ENCODE peak calls at places on chromosomes 5 and 9, in five cellular contexts. D, C, F, K and O are unnamed samples.

GRCh38 chr5:32961066-32961429 is 249.9 kb downstream of the NPR3 start:
- DNase-seq in D (no peak), C (peak), F (no peak), K (no peak), O (no peak)

GRCh38 chr9:136653323-136654064 is 9.2 kb upstream of the EGFL7 start:
- DNase-seq in D (no peak), C (no peak), F (no peak), K (no peak), O (no peak)

GRCh38 chr9:93071464-93071863 is 13.0 kb downstream of the SUSD3 start:
- DNase-seq in D (no peak), C (peak), F (peak), K (no peak), O (no peak)

GRCh38 chr9:14314424-14314928 is 535 bp upstream of the NFIB start:
- DNase-seq in D (peak), C (peak), F (peak), K (peak), O (peak)

GRCh38 chr5:124180523-124181461 is 565.6 kb downstream of the ZNF608 start:
- DNase-seq in D (no peak), C (peak), F (no peak), K (no peak), O (no peak)

GRCh38 chr5:64872044-64872443 is 103.3 kb downstream of the CWC27 start:
- DNase-seq in D (no peak), C (peak), F (no peak), K (no peak), O (no peak)

GRCh38 chr5:73901455-73901854 is 275.5 kb downstream of the ARHGEF28 start:
- DNase-seq in D (no peak), C (no peak), F (peak), K (no peak), O (no peak)

GRCh38 chr5:99033014-99033931 is 104.5 kb upstream of the CHD1 start:
- DNase-seq in D (no peak), C (peak), F (no peak), K (no peak), O (no peak)

GRCh38 chr9:34431661-34432060 is 26.7 kb downstream of the FAM219A start:
- DNase-seq in D (no peak), C (no peak), F (no peak), K (no peak), O (no peak)

GRCh38 chr9:88426651-88427050 is 38.4 kb downstream of the SPIN1 start:
- DNase-seq in D (no peak), C (no peak), F (no peak), K (no peak), O (no peak)

GRCh38 chr5:6856658-6857057 is 143.4 kb downstream of the TENT4A start:
- DNase-seq in D (no peak), C (no peak), F (no peak), K (no peak), O (no peak)

GRCh38 chr9:134837529-134837928 is 43.1 kb upstream of the FCN2 start:
- DNase-seq in D (no peak), C (peak), F (no peak), K (no peak), O (no peak)

GRCh38 chr9:6938873-6939272 is 181.1 kb downstream of the KDM4C start:
- DNase-seq in D (no peak), C (peak), F (no peak), K (no peak), O (no peak)

GRCh38 chr5:153753645-153754432 is 263.4 kb downstream of the GRIA1 start:
- DNase-seq in D (no peak), C (no peak), F (no peak), K (no peak), O (no peak)

GRCh38 chr5:14724633-14725032 is 60.1 kb downstream of the OTULIN start:
- DNase-seq in D (no peak), C (no peak), F (no peak), K (peak), O (no peak)

GRCh38 chr9:130497139-130497538 is 52.4 kb downstream of the ASS1 start:
- DNase-seq in D (no peak), C (no peak), F (no peak), K (no peak), O (no peak)

GRCh38 chr9:25048098-25048497 is 502.4 kb upstream of the IZUMO3 start:
- DNase-seq in D (no peak), C (no peak), F (no peak), K (no peak), O (no peak)
- H3K4me3 ChIP-seq in D (no peak), C (no peak), F (no peak), K (no peak), O (no peak)

DNA sequence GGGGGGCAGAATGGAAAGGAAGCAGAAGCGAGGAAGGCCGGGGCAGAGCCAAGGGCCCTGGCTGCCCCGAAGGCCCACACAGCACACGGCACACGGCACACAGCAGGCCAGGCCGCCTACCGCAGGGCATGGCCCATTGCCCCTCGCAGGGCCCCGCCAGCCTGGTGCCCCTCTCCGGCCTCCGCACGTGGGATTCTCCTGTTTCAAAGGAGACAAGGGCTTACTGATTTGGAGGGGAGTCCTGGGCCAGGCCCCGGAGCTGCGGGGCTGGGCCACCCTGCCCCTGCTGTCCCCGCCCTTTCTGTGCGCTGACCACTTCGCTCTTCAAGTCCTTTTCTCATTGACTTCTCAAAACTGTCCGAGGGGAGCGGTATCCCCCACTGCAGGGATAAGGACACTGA is 7.7 kb upstream of the PHYKPL start:
- DNase-seq in D (peak), C (no peak), F (no peak), K (no peak), O (no peak)
- H3K27ac ChIP-seq in D (peak), C (no peak), F (peak), K (no peak), O (peak)

GRCh38 chr9:73269430-73270101 is 117.9 kb downstream of the ANXA1 start:
- DNase-seq in D (no peak), C (peak), F (peak), K (no peak), O (no peak)
- TF ChIP-seq CTCF in D (no peak), C (peak), F (peak), K (no peak), O (no peak)

DNA sequence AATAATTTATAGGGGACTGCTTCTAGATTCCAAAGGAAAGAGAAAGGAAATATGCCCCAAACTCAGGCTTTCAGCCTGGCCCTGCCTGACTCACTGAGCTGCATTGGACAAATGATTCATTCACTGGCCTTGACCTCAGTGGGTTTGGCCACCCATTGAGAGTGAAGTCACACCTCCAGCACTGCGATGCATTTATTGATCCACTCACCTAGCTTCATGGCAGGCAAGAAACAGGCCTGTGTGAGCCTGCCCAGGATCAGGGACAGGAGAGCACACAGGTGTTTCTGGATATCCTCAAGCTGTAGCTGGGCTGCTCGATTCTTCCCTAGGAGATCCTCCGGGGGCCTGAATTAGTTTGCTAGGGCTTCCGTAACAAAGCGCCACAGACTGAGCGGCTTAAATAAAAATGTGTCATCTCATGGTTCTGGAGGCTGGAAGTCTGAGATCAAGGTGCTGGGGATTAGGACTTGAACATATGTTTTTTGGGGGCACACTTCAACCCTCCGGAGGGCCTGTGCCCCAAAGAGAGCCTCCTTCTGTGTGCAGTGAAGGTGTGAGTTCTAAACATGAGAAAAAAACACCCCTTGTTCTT is 7.3 kb upstream of the DUSP1 start:
- DNase-seq in D (no peak), C (peak), F (no peak), K (peak), O (peak)
- H3K4me3 ChIP-seq in D (no peak), C (no peak), F (no peak), K (no peak), O (no peak)